ENCODE peak calls at places on chromosomes 7 and 10, in nine cellular contexts. One of them, this sample, is unnamed.

GRCh38 chr10:81027223-81027622 is 489.5 kb downstream of the SH2D4B start:
- DNase-seq in T-helper 17 cell: no peak
- DNase-seq in T-helper 22 cell: no peak
- DNase-seq in posterior cingulate gyrus: no peak
- DNase-seq in stimulated activated CD8-positive, alpha-beta memory T cell treated with anti-CD3 and anti-CD28 coated beads, Interleukin-7, amount 100 ng/mL, for 48 hours: no peak
- DNase-seq in GDM1: no peak
- DNase-seq in NCI-H774: no peak
- DNase-seq in T-helper 1 cell: no peak
- DNase-seq in DMS153: no peak
- DNase-seq in this sample: no peak

GRCh38 chr7:1288996-1289551 is 56.4 kb downstream of the UNCX start:
- DNase-seq in T-helper 22 cell: no peak
- DNase-seq in T-helper 1 cell: no peak
- DNase-seq in stimulated activated CD8-positive, alpha-beta memory T cell treated with anti-CD3 and anti-CD28 coated beads, Interleukin-7, amount 100 ng/mL, for 48 hours: no peak
- DNase-seq in NCI-H774: no peak
- DNase-seq in DMS153: no peak
- DNase-seq in posterior cingulate gyrus: no peak
- DNase-seq in T-helper 17 cell: no peak
- DNase-seq in GDM1: no peak
- DNase-seq in this sample: no peak

GRCh38 chr7:24573554-24574338 is 494 bp downstream of the PALS2 start:
- DNase-seq in stimulated activated CD8-positive, alpha-beta memory T cell treated with anti-CD3 and anti-CD28 coated beads, Interleukin-7, amount 100 ng/mL, for 48 hours: no peak
- DNase-seq in T-helper 17 cell: peak; percentile 57
- DNase-seq in posterior cingulate gyrus: peak; percentile 23
- DNase-seq in T-helper 22 cell: peak; percentile 3
- DNase-seq in NCI-H774: peak; percentile 62
- DNase-seq in T-helper 1 cell: peak; percentile 21
- DNase-seq in GDM1: no peak
- DNase-seq in DMS153: no peak
- DNase-seq in this sample: peak; percentile 38

GRCh38 chr7:69232445-69233376 is 365.6 kb upstream of the AUTS2 start:
- DNase-seq in T-helper 1 cell: no peak
- DNase-seq in T-helper 17 cell: no peak
- DNase-seq in stimulated activated CD8-positive, alpha-beta memory T cell treated with anti-CD3 and anti-CD28 coated beads, Interleukin-7, amount 100 ng/mL, for 48 hours: no peak
- DNase-seq in T-helper 22 cell: no peak
- DNase-seq in posterior cingulate gyrus: no peak
- DNase-seq in GDM1: no peak
- DNase-seq in DMS153: peak; percentile 91
- DNase-seq in NCI-H774: peak; percentile 88
- DNase-seq in this sample: no peak

GRCh38 chr7:24981544-24981951 is 1.6 kb upstream of the OSBPL3 start:
- DNase-seq in posterior cingulate gyrus: peak; percentile 89
- DNase-seq in NCI-H774: peak; percentile 1
- DNase-seq in T-helper 22 cell: peak; percentile 22
- DNase-seq in stimulated activated CD8-positive, alpha-beta memory T cell treated with anti-CD3 and anti-CD28 coated beads, Interleukin-7, amount 100 ng/mL, for 48 hours: no peak
- DNase-seq in T-helper 17 cell: peak; percentile 32
- DNase-seq in T-helper 1 cell: peak; percentile 25
- DNase-seq in DMS153: peak; percentile 67
- DNase-seq in GDM1: no peak
- DNase-seq in this sample: no peak

GRCh38 chr10:104120061-104120460 is 1.9 kb upstream of the SFR1 start:
- DNase-seq in DMS153: no peak
- DNase-seq in T-helper 22 cell: no peak
- DNase-seq in GDM1: no peak
- DNase-seq in posterior cingulate gyrus: no peak
- DNase-seq in stimulated activated CD8-positive, alpha-beta memory T cell treated with anti-CD3 and anti-CD28 coated beads, Interleukin-7, amount 100 ng/mL, for 48 hours: no peak
- DNase-seq in T-helper 1 cell: no peak
- DNase-seq in NCI-H774: no peak
- DNase-seq in T-helper 17 cell: no peak
- DNase-seq in this sample: no peak

GRCh38 chr10:63614371-63614891 is 93.2 kb downstream of the REEP3 start:
- DNase-seq in NCI-H774: no peak
- DNase-seq in posterior cingulate gyrus: no peak
- DNase-seq in T-helper 1 cell: no peak
- DNase-seq in T-helper 17 cell: no peak
- DNase-seq in DMS153: no peak
- DNase-seq in stimulated activated CD8-positive, alpha-beta memory T cell treated with anti-CD3 and anti-CD28 coated beads, Interleukin-7, amount 100 ng/mL, for 48 hours: no peak
- DNase-seq in T-helper 22 cell: no peak
- DNase-seq in GDM1: no peak
- DNase-seq in this sample: peak; percentile 23

GRCh38 chr10:119306514-119306951 is 99.2 kb downstream of the GRK5 start:
- DNase-seq in T-helper 22 cell: peak; percentile 76
- DNase-seq in T-helper 1 cell: peak; percentile 69
- DNase-seq in DMS153: no peak
- DNase-seq in NCI-H774: no peak
- DNase-seq in posterior cingulate gyrus: no peak
- DNase-seq in stimulated activated CD8-positive, alpha-beta memory T cell treated with anti-CD3 and anti-CD28 coated beads, Interleukin-7, amount 100 ng/mL, for 48 hours: peak; percentile 33
- DNase-seq in T-helper 17 cell: peak; percentile 52
- DNase-seq in GDM1: no peak
- DNase-seq in this sample: peak; percentile 73

GRCh38 chr7:69577221-69577620 is 21.1 kb upstream of the AUTS2 start:
- DNase-seq in T-helper 1 cell: no peak
- DNase-seq in T-helper 22 cell: no peak
- DNase-seq in T-helper 17 cell: no peak
- DNase-seq in NCI-H774: no peak
- DNase-seq in stimulated activated CD8-positive, alpha-beta memory T cell treated with anti-CD3 and anti-CD28 coated beads, Interleukin-7, amount 100 ng/mL, for 48 hours: no peak
- DNase-seq in GDM1: no peak
- DNase-seq in DMS153: no peak
- DNase-seq in posterior cingulate gyrus: no peak
- DNase-seq in this sample: no peak

GRCh38 chr7:141210862-141211261 is 137.0 kb downstream of the TMEM178B start:
- DNase-seq in T-helper 17 cell: no peak
- DNase-seq in posterior cingulate gyrus: no peak
- DNase-seq in DMS153: no peak
- DNase-seq in GDM1: no peak
- DNase-seq in stimulated activated CD8-positive, alpha-beta memory T cell treated with anti-CD3 and anti-CD28 coated beads, Interleukin-7, amount 100 ng/mL, for 48 hours: no peak
- DNase-seq in T-helper 22 cell: no peak
- DNase-seq in T-helper 1 cell: no peak
- DNase-seq in NCI-H774: no peak
- DNase-seq in this sample: no peak

GRCh38 chr10:70090951-70091350 is 38.3 kb downstream of the MACROH2A2 start:
- DNase-seq in GDM1: no peak
- DNase-seq in posterior cingulate gyrus: no peak
- DNase-seq in NCI-H774: no peak
- DNase-seq in T-helper 1 cell: no peak
- DNase-seq in DMS153: no peak
- DNase-seq in stimulated activated CD8-positive, alpha-beta memory T cell treated with anti-CD3 and anti-CD28 coated beads, Interleukin-7, amount 100 ng/mL, for 48 hours: no peak
- DNase-seq in T-helper 17 cell: no peak
- DNase-seq in T-helper 22 cell: no peak
- DNase-seq in this sample: no peak

GRCh38 chr7:127390817-127391590 is 1.5 kb downstream of the ZNF800 start:
- DNase-seq in T-helper 22 cell: no peak
- DNase-seq in T-helper 1 cell: no peak
- DNase-seq in stimulated activated CD8-positive, alpha-beta memory T cell treated with anti-CD3 and anti-CD28 coated beads, Interleukin-7, amount 100 ng/mL, for 48 hours: no peak
- DNase-seq in T-helper 17 cell: no peak
- DNase-seq in DMS153: no peak
- DNase-seq in NCI-H774: no peak
- DNase-seq in posterior cingulate gyrus: no peak
- DNase-seq in GDM1: no peak
- DNase-seq in this sample: no peak

GRCh38 chr10:97518601-97519043 is 19.9 kb downstream of the UBTD1 start:
- DNase-seq in DMS153: no peak
- DNase-seq in T-helper 17 cell: no peak
- DNase-seq in GDM1: no peak
- DNase-seq in posterior cingulate gyrus: no peak
- DNase-seq in NCI-H774: no peak
- DNase-seq in stimulated activated CD8-positive, alpha-beta memory T cell treated with anti-CD3 and anti-CD28 coated beads, Interleukin-7, amount 100 ng/mL, for 48 hours: no peak
- DNase-seq in T-helper 22 cell: no peak
- DNase-seq in T-helper 1 cell: no peak
- DNase-seq in this sample: no peak

GRCh38 chr10:32005050-32005449 is 51.2 kb downstream of the KIF5B start:
- DNase-seq in NCI-H774: no peak
- DNase-seq in posterior cingulate gyrus: no peak
- DNase-seq in T-helper 22 cell: no peak
- DNase-seq in DMS153: peak; percentile 11
- DNase-seq in T-helper 1 cell: peak; percentile 21
- DNase-seq in stimulated activated CD8-positive, alpha-beta memory T cell treated with anti-CD3 and anti-CD28 coated beads, Interleukin-7, amount 100 ng/mL, for 48 hours: no peak
- DNase-seq in T-helper 17 cell: no peak
- DNase-seq in GDM1: peak; percentile 34
- DNase-seq in this sample: peak; percentile 7

GRCh38 chr10:86060386-86061280 is 306.0 kb downstream of the GRID1 start:
- DNase-seq in T-helper 22 cell: no peak
- DNase-seq in DMS153: no peak
- DNase-seq in stimulated activated CD8-positive, alpha-beta memory T cell treated with anti-CD3 and anti-CD28 coated beads, Interleukin-7, amount 100 ng/mL, for 48 hours: no peak
- DNase-seq in T-helper 17 cell: no peak
- DNase-seq in posterior cingulate gyrus: no peak
- DNase-seq in T-helper 1 cell: no peak
- DNase-seq in GDM1: no peak
- DNase-seq in NCI-H774: no peak
- DNase-seq in this sample: no peak

GRCh38 chr10:48194830-48195229 is 79.7 kb downstream of the FRMPD2 start:
- DNase-seq in T-helper 17 cell: no peak
- DNase-seq in T-helper 1 cell: no peak
- DNase-seq in GDM1: no peak
- DNase-seq in T-helper 22 cell: no peak
- DNase-seq in posterior cingulate gyrus: no peak
- DNase-seq in NCI-H774: no peak
- DNase-seq in stimulated activated CD8-positive, alpha-beta memory T cell treated with anti-CD3 and anti-CD28 coated beads, Interleukin-7, amount 100 ng/mL, for 48 hours: no peak
- DNase-seq in DMS153: no peak
- DNase-seq in this sample: no peak

GRCh38 chr10:131092876-131093275 is 218.6 kb downstream of the TCERG1L start:
- DNase-seq in DMS153: no peak
- DNase-seq in NCI-H774: no peak
- DNase-seq in T-helper 22 cell: no peak
- DNase-seq in T-helper 17 cell: no peak
- DNase-seq in posterior cingulate gyrus: no peak
- DNase-seq in GDM1: no peak
- DNase-seq in stimulated activated CD8-positive, alpha-beta memory T cell treated with anti-CD3 and anti-CD28 coated beads, Interleukin-7, amount 100 ng/mL, for 48 hours: no peak
- DNase-seq in T-helper 1 cell: no peak
- DNase-seq in this sample: no peak

GRCh38 chr7:140455743-140456142 is 23.6 kb downstream of the MKRN1 start:
- DNase-seq in GDM1: no peak
- DNase-seq in DMS153: no peak
- DNase-seq in posterior cingulate gyrus: no peak
- DNase-seq in stimulated activated CD8-positive, alpha-beta memory T cell treated with anti-CD3 and anti-CD28 coated beads, Interleukin-7, amount 100 ng/mL, for 48 hours: no peak
- DNase-seq in T-helper 1 cell: no peak
- DNase-seq in NCI-H774: no peak
- DNase-seq in T-helper 22 cell: no peak
- DNase-seq in T-helper 17 cell: no peak
- DNase-seq in this sample: no peak